ENCODE peak calls at places on chromosome 1, in ten cellular contexts. X is WTC11; M is AG08396; R is progenitor cell of endocrine pancreas; V is H7; D is stimulated activated CD8-positive, alpha-beta memory T cell treated with anti-CD3 and anti-CD28 coated beads, Interleukin-7, amount 100 ng/mL, for 48 hours; Z is HAP-1; C is Peyer's patch; T is bronchial epithelial cell; Q is DMS79. G is an unnamed sample.

GRCh38 chr1:119544165-119544762 is 37.3 kb downstream of the HSD3B1 start:
- DNase-seq in R (no peak), M (no peak), V (peak; percentile 34), X (peak; percentile 73), C (no peak), D (no peak), Z (no peak), Q (no peak), T (peak; percentile 11), G (no peak)

GRCh38 chr1:204505674-204506073 is 10.5 kb upstream of the MDM4 start:
- DNase-seq in X (no peak), D (no peak), Q (no peak), V (no peak), R (no peak), Z (no peak), T (no peak), M (no peak), C (no peak), G (no peak)

GRCh38 chr1:19616489-19616888 is 27.6 kb upstream of the NBL1 start:
- DNase-seq in R (no peak), V (no peak), Q (no peak), X (no peak), T (peak; percentile 33), Z (no peak), M (no peak), C (no peak), D (no peak), G (no peak)

GRCh38 chr1:60035925-60036324 is 37.6 kb downstream of the C1orf87 start:
- DNase-seq in D (no peak), R (no peak), X (no peak), M (no peak), Z (no peak), C (no peak), T (no peak), V (no peak), Q (no peak), G (no peak)

GRCh38 chr1:174637487-174637886 is 189.7 kb downstream of the GPR52 start:
- DNase-seq in C (no peak), D (no peak), V (no peak), T (no peak), R (no peak), M (no peak), Z (no peak), X (no peak), Q (no peak), G (no peak)

GRCh38 chr1:92538048-92538412 is 51.3 kb upstream of the GFI1 start:
- DNase-seq in R (no peak), X (no peak), Z (no peak), D (no peak), M (peak; percentile 3), V (no peak), T (no peak), C (no peak), Q (no peak), G (no peak)

GRCh38 chr1:235984041-235984820 is 80.7 kb downstream of the NID1 start:
- DNase-seq in D (no peak), T (peak; percentile 80), V (no peak), R (no peak), C (no peak), X (no peak), Z (no peak), Q (no peak), M (peak; percentile 62), G (no peak)

GRCh38 chr1:9426291-9426711 is 113.0 kb upstream of the SLC25A33 start:
- DNase-seq in M (no peak), Q (no peak), Z (no peak), X (no peak), T (no peak), R (no peak), D (peak; percentile 65), V (no peak), C (no peak), G (peak; percentile 92)

GRCh38 chr1:154730986-154731489 is 123.1 kb upstream of the ADAR start:
- DNase-seq in Z (no peak), R (no peak), M (peak; percentile 32), Q (no peak), D (no peak), V (peak; percentile 59), X (no peak), C (no peak), T (peak; percentile 32), G (no peak)

GRCh38 chr1:90434460-90434859 is 282.6 kb downstream of the BARHL2 start:
- DNase-seq in D (no peak), C (no peak), X (peak; percentile 18), T (peak; percentile 7), R (no peak), V (no peak), Z (peak; percentile 23), Q (no peak), M (no peak), G (no peak)

GRCh38 chr1:39791838-39792237 is 3.2 kb upstream of the BMP8B start:
- DNase-seq in X (no peak), T (no peak), M (no peak), Q (no peak), V (no peak), D (no peak), R (no peak), Z (no peak), C (no peak), G (no peak)

GRCh38 chr1:164629971-164630370 is 71.0 kb downstream of the PBX1 start:
- DNase-seq in D (no peak), Z (no peak), R (no peak), M (no peak), V (no peak), Q (no peak), T (no peak), X (no peak), C (no peak), G (no peak)

GRCh38 chr1:194919146-194919545 is 1689.1 kb downstream of the KCNT2 start:
- DNase-seq in V (no peak), X (no peak), Z (no peak), C (no peak), T (no peak), Q (no peak), R (no peak), M (no peak), D (no peak), G (no peak)

GRCh38 chr1:11144563-11145256 is 44.4 kb upstream of the ANGPTL7 start:
- DNase-seq in D (no peak), R (no peak), Z (no peak), C (no peak), M (no peak), V (no peak), X (no peak), T (no peak), Q (no peak), G (no peak)

GRCh38 chr1:236338096-236338495 is 56.0 kb upstream of the EDARADD start:
- DNase-seq in Q (no peak), C (no peak), M (peak; percentile 18), D (no peak), R (no peak), X (no peak), V (no peak), T (peak; percentile 47), Z (no peak), G (no peak)

GRCh38 chr1:58982259-58982998 is 198.6 kb upstream of the JUN start:
- DNase-seq in V (peak; percentile 16), Z (no peak), R (no peak), Q (no peak), T (no peak), M (no peak), D (no peak), C (no peak), X (no peak), G (no peak)

GRCh38 chr1:41341756-41342562 is 19.3 kb upstream of the FOXO6 start:
- DNase-seq in X (no peak), R (no peak), Q (no peak), V (no peak), Z (no peak), T (peak; percentile 78), C (no peak), M (no peak), D (no peak), G (no peak)

GRCh38 chr1:118247593-118247992 is 62.6 kb upstream of the SPAG17 start:
- DNase-seq in Q (no peak), Z (peak; percentile 47), C (no peak), M (peak; percentile 26), R (no peak), T (peak; percentile 41), D (no peak), V (peak; percentile 13), X (peak; percentile 21), G (no peak)

GRCh38 chr1:4027492-4028138 is 127.5 kb upstream of the C1orf174 start:
- DNase-seq in C (no peak), M (no peak), Q (peak; percentile 38), T (no peak), X (no peak), R (no peak), D (no peak), V (peak; percentile 81), Z (no peak), G (no peak)

GRCh38 chr1:32817815-32818786 is 648 bp downstream of the S100PBP start:
- DNase-seq in D (no peak), V (peak; percentile 90), Q (peak; percentile 92), M (peak; percentile 68), Z (peak; percentile 78), T (peak; percentile 12), C (peak; percentile 81), R (peak; percentile 54), X (peak; percentile 80), G (peak; percentile 34)

GRCh38 chr1:17531682-17532487 is 7.6 kb upstream of the ARHGEF10L start:
- DNase-seq in V (peak; percentile 38), M (no peak), C (peak; percentile 70), D (no peak), T (no peak), Z (peak; percentile 50), Q (peak; percentile 64), R (no peak), X (no peak), G (no peak)